ENCODE peak calls at places on chromosomes 16 and 17, in six cellular contexts. A, U, E, Q, M and R are unnamed samples.

GRCh38 chr16:86221085-86221484 is 289.2 kb upstream of the FOXF1 start:
- DNase-seq in A (peak), Q (no peak), M (no peak), U (peak), E (no peak), R (no peak)

GRCh38 chr16:31371008-31371407 is 16.0 kb downstream of the ITGAX start:
- DNase-seq in A (no peak), U (no peak), M (no peak), Q (no peak), E (no peak), R (no peak)

GRCh38 chr17:74531231-74531761 is at the start of gene CD300LB:
- DNase-seq in M (no peak), Q (peak), U (no peak), A (no peak), E (no peak), R (no peak)

GRCh38 chr17:31202968-31203367 is 94.1 kb downstream of the OMG start:
- DNase-seq in Q (no peak), A (peak), U (no peak), M (no peak), E (no peak), R (no peak)

GRCh38 chr17:48262982-48263586 is 155.5 kb downstream of the SNX11 start:
- DNase-seq in E (no peak), Q (no peak), M (peak), U (peak), A (peak), R (no peak)

GRCh38 chr16:50038756-50039529 is 13.9 kb downstream of the CNEP1R1 start:
- DNase-seq in Q (no peak), M (peak), U (no peak), A (no peak), E (no peak), R (no peak)

GRCh38 chr16:17461951-17462729 is 8.6 kb downstream of the XYLT1 start:
- DNase-seq in Q (peak), A (no peak), E (no peak), M (no peak), U (no peak), R (no peak)

GRCh38 chr17:50267074-50267841 is 7.0 kb upstream of the TMEM92 start:
- DNase-seq in Q (no peak), M (no peak), A (peak), E (no peak), U (no peak), R (no peak)

GRCh38 chr17:219696-220095 is 38.2 kb upstream of the DOC2B start:
- DNase-seq in E (no peak), M (no peak), U (no peak), A (no peak), Q (no peak), R (no peak)

GRCh38 chr16:47377156-47377555 is 83.7 kb downstream of the ITFG1 start:
- DNase-seq in M (peak), E (no peak), U (peak), A (peak), Q (no peak), R (no peak)

GRCh38 chr16:14248791-14249190 is 177.7 kb downstream of the MRTFB start:
- DNase-seq in A (no peak), Q (no peak), E (no peak), M (peak), U (no peak), R (no peak)

GRCh38 chr17:31313982-31314787 is at the start of gene EVI2B:
- DNase-seq in E (no peak), A (peak), U (peak), Q (no peak), M (peak), R (no peak)

GRCh38 chr16:19748389-19749110 is 30.5 kb downstream of the IQCK start:
- DNase-seq in M (peak), Q (no peak), A (no peak), U (peak), E (no peak), R (no peak)

GRCh38 chr16:4494746-4495490 is 18.7 kb downstream of the HMOX2 start:
- DNase-seq in U (peak), Q (no peak), M (peak), A (peak), E (no peak), R (no peak)

GRCh38 chr17:37094391-37094790 is 145.6 kb downstream of the AATF start:
- DNase-seq in U (no peak), A (no peak), Q (no peak), E (no peak), M (no peak), R (no peak)

GRCh38 chr16:23852794-23853562 is 17.2 kb downstream of the PRKCB start:
- DNase-seq in Q (no peak), U (no peak), M (peak), E (no peak), A (no peak), R (no peak)

GRCh38 chr17:39568710-39569109 is 39.0 kb downstream of the NEUROD2 start:
- DNase-seq in Q (no peak), M (no peak), A (no peak), E (no peak), U (no peak), R (no peak)

GRCh38 chr16:11833951-11834695 is 17.2 kb downstream of the RSL1D1 start:
- DNase-seq in E (no peak), Q (no peak), A (peak), U (peak), M (peak), R (no peak)

GRCh38 chr17:68606451-68607307 is 5.5 kb upstream of the FAM20A start:
- DNase-seq in U (no peak), M (no peak), Q (no peak), E (no peak), A (no peak), R (no peak)

GRCh38 chr16:75044800-75045361 is 46.1 kb downstream of the ZNRF1 start:
- DNase-seq in M (peak), Q (no peak), E (no peak), A (no peak), U (no peak), R (no peak)

GRCh38 chr17:32015245-32016013 is 8.2 kb downstream of the LRRC37B start:
- DNase-seq in A (peak), Q (no peak), U (no peak), E (no peak), M (no peak), R (no peak)

GRCh38 chr16:86016201-86016965 is 117.4 kb downstream of the IRF8 start:
- DNase-seq in Q (peak), E (peak), A (peak), U (peak), M (peak), R (peak)

GRCh38 chr17:66353937-66354401 is 51.6 kb downstream of the PRKCA start:
- DNase-seq in E (no peak), U (no peak), Q (no peak), M (no peak), A (peak), R (no peak)

GRCh38 chr17:6551356-6551755 is 5.0 kb downstream of the PITPNM3 start:
- DNase-seq in E (no peak), U (no peak), M (no peak), A (no peak), Q (no peak), R (no peak)

GRCh38 chr16:27154573-27155521 is 48.5 kb upstream of the KDM8 start:
- DNase-seq in Q (peak), U (peak), A (peak), M (peak), E (peak), R (peak)

GRCh38 chr17:46772879-46773620 is 45.4 kb downstream of the WNT3 start:
- DNase-seq in E (peak), U (peak), Q (peak), M (no peak), A (no peak), R (no peak)

GRCh38 chr17:46773676-46774075 is 44.8 kb downstream of the WNT3 start:
- DNase-seq in E (no peak), Q (peak), U (no peak), M (no peak), A (no peak), R (no peak)

GRCh38 chr17:46772013-46772878 is 46.2 kb downstream of the WNT3 start:
- DNase-seq in Q (peak), E (peak), M (peak), U (peak), A (no peak), R (peak)

GRCh38 chr17:46776298-46777005 is 42.0 kb downstream of the WNT3 start:
- DNase-seq in Q (no peak), A (no peak), E (no peak), M (no peak), U (no peak), R (no peak)

DNA sequence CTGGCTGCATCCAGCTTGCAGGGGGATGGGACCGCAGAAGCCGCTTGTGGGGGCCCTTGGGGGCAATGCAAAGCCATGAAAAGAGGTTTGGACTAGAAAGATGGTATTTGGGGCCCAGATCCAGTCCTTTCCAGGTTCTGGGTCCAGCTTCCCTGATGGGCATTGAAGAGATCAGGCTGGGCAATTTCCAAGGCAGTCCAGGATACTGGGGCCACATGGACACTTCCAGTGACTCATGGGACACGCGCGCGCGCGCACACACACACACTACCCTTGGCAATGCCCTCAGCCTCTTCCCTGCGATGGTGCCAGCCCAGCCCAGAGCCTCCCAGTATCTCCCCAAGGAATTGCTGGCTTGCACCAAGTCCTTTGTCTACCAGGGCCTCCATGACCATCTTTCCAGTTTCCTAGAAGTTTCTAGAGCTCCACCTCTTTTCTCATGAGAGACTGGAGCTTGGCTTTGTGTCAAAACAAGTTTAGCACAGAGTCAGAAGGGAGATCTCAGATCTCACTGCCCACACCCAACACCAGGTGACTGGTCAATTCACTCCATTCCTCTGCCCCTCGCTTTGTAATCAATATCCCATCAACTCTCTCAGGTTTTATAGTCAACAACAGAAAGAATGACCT is 44.3 kb downstream of the WNT3 start:
- DNase-seq in E (no peak), Q (peak), M (no peak), A (no peak), U (no peak), R (no peak)
- H3K23ac ChIP-seq in E (no peak), Q (no peak), M (no peak), A (no peak), U (no peak), R (no peak)

GRCh38 chr16:88535181-88535856 is 34.9 kb upstream of the ZC3H18 start:
- DNase-seq in M (no peak), E (no peak), Q (peak), U (no peak), A (no peak), R (no peak)

GRCh38 chr16:88533381-88533831 is 36.8 kb upstream of the ZC3H18 start:
- DNase-seq in Q (no peak), M (no peak), U (peak), E (no peak), A (peak), R (peak)

GRCh38 chr16:88534731-88535141 is 35.5 kb upstream of the ZC3H18 start:
- DNase-seq in A (peak), U (peak), M (peak), Q (no peak), E (no peak), R (no peak)

GRCh38 chr16:88532434-88533241 is 37.6 kb upstream of the ZC3H18 start:
- DNase-seq in A (no peak), M (no peak), Q (no peak), E (no peak), U (no peak), R (no peak)

DNA sequence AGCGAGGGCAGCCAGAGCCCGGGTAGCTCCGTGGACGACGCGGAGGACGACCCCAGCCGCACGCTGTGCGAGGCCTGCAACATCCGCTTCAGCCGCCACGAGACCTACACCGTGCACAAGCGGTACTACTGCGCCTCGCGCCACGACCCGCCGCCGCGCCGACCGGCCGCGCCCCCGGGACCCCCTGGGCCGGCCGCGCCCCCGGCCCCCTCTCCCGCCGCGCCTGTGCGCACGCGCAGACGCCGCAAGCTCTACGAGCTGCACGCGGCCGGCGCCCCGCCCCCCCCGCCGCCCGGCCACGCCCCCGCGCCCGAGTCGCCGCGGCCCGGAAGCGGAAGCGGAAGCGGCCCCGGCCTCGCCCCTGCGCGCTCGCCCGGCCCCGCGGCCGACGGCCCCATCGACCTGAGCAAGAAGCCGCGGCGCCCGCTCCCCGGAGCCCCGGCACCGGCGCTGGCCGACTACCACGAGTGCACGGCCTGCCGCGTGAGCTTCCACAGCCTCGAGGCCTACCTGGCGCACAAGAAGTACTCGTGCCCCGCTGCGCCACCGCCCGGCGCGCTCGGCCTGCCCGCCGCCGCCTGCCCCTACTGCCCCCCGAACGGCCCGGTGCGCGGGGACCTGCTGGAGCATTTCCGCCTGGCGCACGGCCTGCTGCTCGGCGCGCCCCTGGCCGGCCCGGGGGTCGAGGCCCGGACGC is 36.1 kb upstream of the ZC3H18 start:
- DNase-seq in U (peak), Q (peak), A (peak), M (peak), E (peak), R (peak)
- H4K8ac ChIP-seq in U (peak), Q (no peak), A (peak), M (peak), E (peak), R (peak)

DNA sequence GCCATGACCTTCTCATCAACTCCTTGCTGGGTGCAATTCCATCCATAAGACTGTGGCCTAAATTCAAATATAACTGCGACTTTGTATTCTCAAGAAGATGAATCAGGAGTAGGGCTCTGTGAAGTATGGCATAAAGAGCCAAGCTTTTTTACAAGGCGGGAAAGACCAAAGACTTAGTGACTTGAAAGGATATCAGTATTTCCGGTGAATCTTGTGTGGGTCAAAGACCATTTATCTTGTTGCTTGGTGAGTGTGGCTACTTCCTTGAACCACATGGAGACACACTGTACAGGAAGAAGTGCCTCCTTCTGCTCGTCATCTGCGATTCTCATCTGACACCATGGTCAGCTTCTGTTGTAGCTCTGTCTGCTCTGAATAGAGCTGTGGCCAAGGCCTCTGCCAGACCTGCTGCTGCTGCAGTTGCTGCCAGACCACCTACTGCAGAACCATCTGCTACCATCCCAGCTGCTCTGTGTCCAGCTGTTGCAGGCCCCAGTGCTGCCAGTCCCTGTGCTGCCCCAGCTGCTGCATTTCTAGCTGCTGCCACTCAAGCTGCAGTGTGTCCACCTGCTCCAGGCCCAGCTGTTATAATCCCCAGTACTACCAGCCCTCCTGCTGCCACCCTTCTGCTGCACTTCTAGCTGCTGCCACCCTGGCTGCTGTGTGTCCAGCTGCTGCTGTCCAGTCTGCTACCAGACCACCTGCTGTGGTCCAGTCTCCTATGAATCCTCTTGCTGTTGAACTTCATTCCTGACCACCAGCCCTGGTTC is 6.1 kb upstream of the KRTAP2-4 start:
- DNase-seq in A (no peak), E (no peak), U (no peak), Q (no peak), M (no peak), R (no peak)
- H2AFZ ChIP-seq in A (peak), E (no peak), U (no peak), Q (no peak), M (no peak), R (no peak)

DNA sequence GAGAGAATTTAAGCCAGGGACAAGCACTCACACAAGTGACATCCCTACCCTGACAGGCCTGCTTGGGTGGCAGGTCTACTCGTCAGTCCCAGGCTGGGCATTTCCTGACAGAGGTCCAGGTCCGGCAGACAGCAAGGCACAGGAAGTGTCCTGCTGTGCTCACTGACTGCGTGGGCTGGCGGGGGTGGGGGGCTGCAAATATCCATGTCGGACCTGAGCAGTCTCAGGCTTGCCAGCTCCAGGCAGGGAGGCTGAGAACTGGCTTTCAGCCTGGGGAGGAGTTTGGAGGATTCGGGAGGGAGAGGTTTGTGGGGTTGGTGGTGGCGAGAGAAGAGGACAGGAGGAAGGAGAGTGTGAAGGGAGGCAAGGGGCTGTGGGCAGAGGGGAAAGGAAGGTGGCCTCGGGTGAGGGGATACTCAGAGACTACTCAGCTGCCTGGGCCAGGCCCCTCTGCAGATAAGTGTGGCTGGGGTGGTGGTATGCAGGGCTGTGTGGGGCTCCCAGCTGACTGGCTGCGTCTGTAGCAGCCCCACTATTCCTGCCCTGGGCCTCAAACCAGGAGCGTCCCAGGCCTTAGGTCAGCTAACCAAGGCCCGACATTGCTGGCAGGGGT is 7.8 kb downstream of the HIC1 start:
- DNase-seq in E (no peak), A (peak), M (no peak), Q (peak), U (peak), R (no peak)
- H3K23ac ChIP-seq in E (no peak), A (peak), M (no peak), Q (no peak), U (no peak), R (no peak)

DNA sequence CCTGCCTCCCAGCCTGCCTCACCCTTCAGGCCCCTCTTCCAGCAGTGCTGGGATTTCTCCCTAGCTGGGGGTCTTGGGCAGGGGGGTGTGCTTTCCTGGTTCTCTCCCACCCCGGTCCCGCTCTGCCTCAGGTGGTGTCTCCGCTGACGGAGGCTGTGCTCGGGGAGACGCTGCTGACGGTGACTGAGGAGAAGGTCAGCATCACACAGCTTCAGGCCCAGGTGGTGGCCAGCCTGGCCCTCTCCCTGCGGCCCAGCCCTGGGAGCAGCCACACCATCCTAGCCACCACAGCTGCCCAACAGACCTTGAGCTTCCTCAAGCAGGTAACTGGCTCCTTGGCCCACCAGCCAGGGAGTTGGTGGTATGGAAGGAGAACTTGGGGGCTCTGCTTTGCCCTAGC is 56.5 kb downstream of the TMEM132E start:
- DNase-seq in E (no peak), A (no peak), Q (no peak), U (no peak), M (no peak), R (no peak)
- H4K8ac ChIP-seq in E (no peak), A (no peak), Q (no peak), U (no peak), M (no peak), R (no peak)

DNA sequence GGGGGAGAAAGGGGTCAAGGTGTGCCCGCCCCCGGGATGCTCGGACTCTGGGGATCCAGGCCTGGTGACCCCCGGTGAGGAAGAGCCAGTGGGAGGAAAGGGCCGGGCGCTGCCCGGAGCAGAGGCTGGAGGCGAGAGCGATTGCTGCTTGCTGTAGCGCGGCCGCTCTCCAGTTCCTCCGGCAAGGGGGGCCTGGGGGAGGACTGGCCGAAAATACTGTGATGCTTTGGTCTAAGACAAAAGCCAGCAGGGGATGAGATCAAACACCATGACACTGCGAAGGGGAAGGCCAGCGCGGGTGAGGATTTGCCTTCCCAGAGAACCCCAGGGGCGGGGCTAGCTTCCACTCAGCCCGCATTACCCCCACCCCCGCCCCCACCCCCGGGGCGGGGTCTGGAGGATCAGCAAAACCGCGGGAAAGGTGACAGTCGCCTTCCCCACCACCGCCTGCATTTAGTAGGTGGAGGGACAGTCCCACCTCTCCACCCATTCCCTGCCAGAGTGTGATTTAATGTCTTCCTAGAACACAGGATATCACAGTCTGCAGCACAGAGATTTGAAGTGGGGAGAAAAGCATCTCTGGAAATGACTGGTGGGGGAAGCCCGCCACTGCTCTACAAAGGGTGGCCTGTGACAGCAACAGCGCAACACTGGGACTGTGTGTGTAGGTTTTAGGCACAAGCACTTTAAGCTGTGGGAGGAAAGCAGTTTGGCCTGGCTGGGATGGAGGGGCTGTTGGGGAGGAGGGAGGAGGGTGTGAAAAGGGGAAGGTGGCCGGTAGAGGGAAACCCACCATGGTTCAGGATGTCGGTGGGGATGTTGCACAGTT is 25.7 kb downstream of the MRC2 start:
- DNase-seq in M (peak), E (peak), Q (peak), U (peak), A (peak), R (peak)
- H2AFZ ChIP-seq in M (peak), E (no peak), Q (no peak), U (no peak), A (peak), R (peak)

GRCh38 chr16:67388191-67388590 is 5.1 kb downstream of the TPPP3 start:
- DNase-seq in U (no peak), Q (no peak), E (no peak), A (no peak), M (no peak), R (no peak)
- H3K23ac ChIP-seq in U (no peak), Q (no peak), E (no peak), A (no peak), M (no peak), R (no peak)